ENCODE peak calls at places on chromosomes 12 and 14, in seven cellular contexts. Q, H, J, G, R, S and Z are unnamed samples.

GRCh38 chr12:132559652-132560420 is 50.5 kb downstream of the LRCOL1 start:
- DNase-seq in Q (peak), G (peak), J (no peak), H (peak), S (peak), R (peak), Z (peak)

GRCh38 chr14:103453791-103454190 is 68.6 kb downstream of the MARK3 start:
- DNase-seq in Q (no peak), H (no peak), S (no peak), G (no peak), R (no peak), J (no peak), Z (no peak)

GRCh38 chr12:82625523-82625922 is 61.2 kb upstream of the TMTC2 start:
- DNase-seq in G (no peak), R (no peak), H (no peak), Q (no peak), S (no peak), J (no peak), Z (no peak)

GRCh38 chr14:105076296-105076804 is 11.1 kb upstream of the GPR132 start:
- DNase-seq in R (no peak), G (no peak), S (no peak), J (no peak), Q (no peak), H (no peak), Z (no peak)

GRCh38 chr12:4227046-4227445 is 46.5 kb upstream of the CCND2 start:
- DNase-seq in S (no peak), Q (no peak), G (no peak), R (no peak), J (no peak), H (no peak), Z (no peak)

GRCh38 chr12:124758266-124759200 is 105.1 kb downstream of the SCARB1 start:
- DNase-seq in G (no peak), S (no peak), H (no peak), J (no peak), Q (no peak), R (no peak), Z (no peak)

GRCh38 chr14:69156224-69156623 is 3.3 kb upstream of the DCAF5 start:
- DNase-seq in G (no peak), R (no peak), S (no peak), J (no peak), H (no peak), Q (no peak), Z (no peak)

GRCh38 chr12:65585648-65586420 is 238.4 kb upstream of the HMGA2 start:
- DNase-seq in R (no peak), H (no peak), Q (no peak), S (no peak), J (no peak), G (no peak), Z (no peak)

GRCh38 chr14:94367347-94367746 is 21.1 kb downstream of the SERPINA1 start:
- DNase-seq in J (no peak), Q (no peak), S (no peak), G (no peak), H (no peak), R (no peak), Z (no peak)

GRCh38 chr12:121791671-121792496 is 1.6 kb downstream of the RHOF start:
- DNase-seq in S (no peak), Q (no peak), J (peak), H (peak), R (peak), G (no peak), Z (no peak)

GRCh38 chr14:97618401-97618800 is 821.2 kb downstream of the VRK1 start:
- DNase-seq in H (no peak), J (no peak), G (no peak), S (no peak), R (no peak), Q (no peak), Z (no peak)

GRCh38 chr12:27542628-27543027 is 18.6 kb downstream of the PPFIBP1 start:
- DNase-seq in J (no peak), S (no peak), Q (no peak), R (peak), G (peak), H (no peak), Z (peak)

GRCh38 chr12:13179159-13180074 is 17.1 kb upstream of the EMP1 start:
- DNase-seq in H (no peak), J (peak), S (peak), G (no peak), R (peak), Q (no peak), Z (peak)

GRCh38 chr12:1840561-1840960 is 20.2 kb downstream of the LRTM2 start:
- DNase-seq in J (no peak), Q (no peak), R (no peak), S (no peak), G (no peak), H (no peak), Z (no peak)

GRCh38 chr12:4918950-4919660 is 9.4 kb downstream of the KCNA1 start:
- DNase-seq in S (no peak), R (no peak), H (no peak), Q (no peak), J (no peak), G (peak), Z (no peak)

GRCh38 chr12:19131020-19131431 is 1.5 kb downstream of the PLEKHA5 start:
- DNase-seq in R (peak), G (peak), S (no peak), Q (peak), H (peak), J (peak), Z (peak)

GRCh38 chr14:92556255-92556741 is 42.7 kb downstream of the RIN3 start:
- DNase-seq in H (no peak), Q (no peak), R (no peak), J (no peak), S (no peak), G (no peak), Z (peak)

GRCh38 chr14:86838363-86838762 is 1154.6 kb downstream of the GALC start:
- DNase-seq in J (peak), G (no peak), S (peak), R (no peak), H (no peak), Q (no peak), Z (peak)

GRCh38 chr12:131493068-131493826 is 217.6 kb upstream of the SFSWAP start:
- DNase-seq in G (no peak), S (no peak), R (no peak), H (no peak), Q (no peak), J (no peak), Z (no peak)

GRCh38 chr12:105287408-105287807 is 43.1 kb upstream of the C12orf75 start:
- DNase-seq in S (no peak), G (no peak), Q (no peak), H (no peak), J (no peak), R (no peak), Z (no peak)

GRCh38 chr14:86933460-86933859 is 1059.5 kb downstream of the GALC start:
- DNase-seq in S (no peak), J (no peak), H (no peak), R (no peak), G (no peak), Q (no peak), Z (no peak)

DNA sequence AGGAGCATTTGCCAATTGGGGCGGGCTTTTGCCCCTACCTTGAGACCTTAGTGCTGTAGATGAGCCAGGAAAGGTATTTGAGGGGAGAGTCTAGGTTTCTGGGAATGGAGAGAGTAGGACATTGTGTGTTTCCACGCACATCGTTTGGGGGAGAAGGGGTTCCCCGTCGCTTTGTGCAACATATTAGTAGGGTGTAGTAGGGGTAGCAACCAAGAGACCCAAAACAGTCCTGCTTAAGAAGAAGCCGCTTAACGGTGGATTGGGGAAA is 696 bp upstream of the PTGES3 start:
- DNase-seq in Q (no peak), S (no peak), J (no peak), G (no peak), H (no peak), R (no peak), Z (no peak)
- H2AFZ ChIP-seq in Q (peak), S (peak), J (peak), G (peak), H (peak), R (peak), Z (peak)

GRCh38 chr12:53091756-53092155 is 5.7 kb upstream of the IGFBP6 start:
- DNase-seq in Q (no peak), J (no peak), S (no peak), R (no peak), H (no peak), G (no peak), Z (no peak)

GRCh38 chr12:53096089-53096741 is 1.3 kb upstream of the IGFBP6 start:
- DNase-seq in Q (no peak), J (no peak), S (no peak), H (no peak), G (peak), R (no peak), Z (peak)

GRCh38 chr12:53096761-53097160 is 706 bp upstream of the IGFBP6 start:
- DNase-seq in J (no peak), G (no peak), R (no peak), Q (no peak), S (no peak), H (no peak), Z (no peak)

GRCh38 chr12:53093777-53094393 is 3.6 kb upstream of the IGFBP6 start:
- DNase-seq in S (no peak), G (no peak), J (no peak), Q (no peak), H (no peak), R (no peak), Z (no peak)

DNA sequence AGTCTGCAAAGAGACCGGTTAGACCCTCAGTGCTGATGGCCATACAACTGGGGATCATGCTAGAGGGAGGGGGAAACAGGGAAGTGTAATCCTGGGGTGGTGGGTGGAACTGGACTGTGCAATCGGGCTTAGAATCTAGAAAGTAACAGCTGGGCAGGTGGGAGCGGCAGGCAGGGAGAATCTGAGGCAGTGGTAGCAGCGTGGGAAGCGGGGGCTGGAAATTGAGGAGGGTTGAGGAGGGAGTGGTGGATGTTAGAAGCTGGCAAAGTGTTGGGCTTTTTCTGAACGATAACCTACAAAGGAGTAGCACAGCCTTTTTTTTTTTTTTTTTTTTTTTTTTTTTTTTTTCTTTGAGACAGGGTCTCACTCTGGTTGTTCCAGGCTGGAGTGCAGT is 3.1 kb upstream of the IGFBP6 start:
- DNase-seq in Q (no peak), J (no peak), R (no peak), G (no peak), S (no peak), H (no peak), Z (no peak)
- H2AFZ ChIP-seq in Q (no peak), J (no peak), R (no peak), G (no peak), S (no peak), H (no peak), Z (no peak)

GRCh38 chr14:73807439-73807838 is 44.2 kb upstream of the PTGR2 start:
- DNase-seq in J (no peak), Q (no peak), H (no peak), G (no peak), R (no peak), S (no peak), Z (no peak)

GRCh38 chr14:73802431-73803188 is 49.0 kb upstream of the PTGR2 start:
- DNase-seq in H (no peak), R (peak), S (no peak), J (no peak), G (no peak), Q (peak), Z (no peak)

GRCh38 chr14:73809386-73809785 is 42.2 kb upstream of the PTGR2 start:
- DNase-seq in H (no peak), G (no peak), J (no peak), Q (no peak), R (no peak), S (no peak), Z (no peak)

GRCh38 chr14:73800970-73801515 is 50.6 kb upstream of the PTGR2 start:
- DNase-seq in Q (no peak), G (no peak), H (no peak), S (no peak), J (no peak), R (no peak), Z (no peak)

GRCh38 chr14:73804636-73805035 is 47.0 kb upstream of the PTGR2 start:
- DNase-seq in H (no peak), J (no peak), S (no peak), Q (no peak), G (no peak), R (no peak), Z (no peak)
- H2AFZ ChIP-seq in H (no peak), J (no peak), S (no peak), Q (no peak), G (no peak), R (no peak), Z (no peak)

GRCh38 chr14:90804292-90804671 is 11.9 kb downstream of the TTC7B start:
- DNase-seq in S (no peak), R (no peak), J (no peak), G (no peak), Q (no peak), H (no peak), Z (no peak)
- H2AFZ ChIP-seq in S (no peak), R (no peak), J (no peak), G (no peak), Q (no peak), H (no peak), Z (no peak)